ENCODE peak calls at places on chromosomes 2 and 18, in five cellular contexts. One of them, this sample, is unnamed. For H3K4me1, the result is how much of the 10 kb centered on the place peaks cover.

GRCh38 chr2:35973132-35973736 is 382.3 kb upstream of the CRIM1 start:
- DNase-seq in Peyer's patch: no peak
- DNase-seq in ascending aorta: no peak
- DNase-seq in A549: peak
- DNase-seq in left lung: no peak
- DNase-seq in this sample: no peak

GRCh38 chr2:40935349-40935748 is 483.5 kb upstream of the SLC8A1 start:
- DNase-seq in Peyer's patch: no peak
- DNase-seq in ascending aorta: no peak
- DNase-seq in left lung: no peak
- DNase-seq in A549: no peak
- DNase-seq in this sample: no peak

GRCh38 chr2:226531061-226531460 is 268.6 kb downstream of the IRS1 start:
- DNase-seq in left lung: no peak
- DNase-seq in A549: no peak
- DNase-seq in Peyer's patch: no peak
- DNase-seq in ascending aorta: no peak
- DNase-seq in this sample: no peak

GRCh38 chr18:9854801-9855676 is 30.7 kb upstream of the TXNDC2 start:
- DNase-seq in Peyer's patch: no peak
- DNase-seq in left lung: no peak
- DNase-seq in ascending aorta: no peak
- DNase-seq in A549: no peak
- DNase-seq in this sample: no peak

GRCh38 chr18:2968559-2968958 is 44.4 kb downstream of the LPIN2 start:
- DNase-seq in Peyer's patch: no peak
- DNase-seq in left lung: peak
- DNase-seq in A549: no peak
- DNase-seq in ascending aorta: no peak
- DNase-seq in this sample: no peak

GRCh38 chr2:111665011-111665410 is 219.0 kb downstream of the ANAPC1 start:
- DNase-seq in left lung: no peak
- DNase-seq in A549: no peak
- DNase-seq in ascending aorta: no peak
- DNase-seq in Peyer's patch: no peak
- DNase-seq in this sample: no peak

GRCh38 chr2:182650704-182651103 is 65.4 kb upstream of the DNAJC10 start:
- DNase-seq in left lung: no peak
- DNase-seq in A549: peak
- DNase-seq in Peyer's patch: no peak
- DNase-seq in ascending aorta: no peak
- DNase-seq in this sample: no peak

GRCh38 chr18:2926528-2926927 is 79.7 kb downstream of the EMILIN2 start:
- DNase-seq in A549: no peak
- DNase-seq in left lung: no peak
- DNase-seq in ascending aorta: no peak
- DNase-seq in Peyer's patch: no peak
- DNase-seq in this sample: no peak

GRCh38 chr2:212906620-212907019 is 244.8 kb downstream of the IKZF2 start:
- DNase-seq in A549: no peak
- DNase-seq in left lung: no peak
- DNase-seq in ascending aorta: no peak
- DNase-seq in Peyer's patch: no peak
- DNase-seq in this sample: no peak

GRCh38 chr2:28333606-28334526 is 58.8 kb upstream of the FOSL2 start:
- DNase-seq in ascending aorta: no peak
- DNase-seq in A549: no peak
- DNase-seq in left lung: no peak
- DNase-seq in Peyer's patch: no peak
- DNase-seq in this sample: peak

GRCh38 chr2:236659758-236660150 is 90.1 kb downstream of the ACKR3 start:
- DNase-seq in ascending aorta: no peak
- DNase-seq in Peyer's patch: no peak
- DNase-seq in A549: peak
- DNase-seq in left lung: no peak
- DNase-seq in this sample: no peak

GRCh38 chr2:24009680-24010476 is at the start of gene MFSD2B:
- DNase-seq in Peyer's patch: no peak
- DNase-seq in left lung: no peak
- DNase-seq in A549: no peak
- DNase-seq in ascending aorta: no peak
- DNase-seq in this sample: no peak

GRCh38 chr2:191351298-191351697 is 106.1 kb downstream of the MYO1B start:
- DNase-seq in left lung: no peak
- DNase-seq in ascending aorta: no peak
- DNase-seq in Peyer's patch: no peak
- DNase-seq in A549: no peak
- DNase-seq in this sample: no peak

GRCh38 chr2:120346034-120346666 is at the start of gene INHBB:
- DNase-seq in A549: peak
- DNase-seq in Peyer's patch: no peak
- DNase-seq in left lung: no peak
- DNase-seq in ascending aorta: no peak
- DNase-seq in this sample: no peak

GRCh38 chr2:41958775-41959174 is 89.0 kb upstream of the PKDCC start:
- DNase-seq in A549: no peak
- DNase-seq in left lung: no peak
- DNase-seq in Peyer's patch: no peak
- DNase-seq in ascending aorta: no peak
- DNase-seq in this sample: no peak

GRCh38 chr2:63434597-63434996 is 153.7 kb downstream of the WDPCP start:
- DNase-seq in A549: no peak
- DNase-seq in ascending aorta: no peak
- DNase-seq in Peyer's patch: no peak
- DNase-seq in left lung: no peak
- DNase-seq in this sample: no peak

GRCh38 chr2:20184067-20184938 is 40.6 kb downstream of the SDC1 start:
- DNase-seq in Peyer's patch: no peak
- DNase-seq in ascending aorta: no peak
- DNase-seq in A549: peak
- DNase-seq in left lung: peak
- DNase-seq in this sample: peak

GRCh38 chr2:86038291-86039081 is 67.2 kb downstream of the POLR1A start:
- DNase-seq in left lung: peak
- DNase-seq in Peyer's patch: peak
- DNase-seq in A549: no peak
- DNase-seq in ascending aorta: peak
- DNase-seq in this sample: no peak

DNA sequence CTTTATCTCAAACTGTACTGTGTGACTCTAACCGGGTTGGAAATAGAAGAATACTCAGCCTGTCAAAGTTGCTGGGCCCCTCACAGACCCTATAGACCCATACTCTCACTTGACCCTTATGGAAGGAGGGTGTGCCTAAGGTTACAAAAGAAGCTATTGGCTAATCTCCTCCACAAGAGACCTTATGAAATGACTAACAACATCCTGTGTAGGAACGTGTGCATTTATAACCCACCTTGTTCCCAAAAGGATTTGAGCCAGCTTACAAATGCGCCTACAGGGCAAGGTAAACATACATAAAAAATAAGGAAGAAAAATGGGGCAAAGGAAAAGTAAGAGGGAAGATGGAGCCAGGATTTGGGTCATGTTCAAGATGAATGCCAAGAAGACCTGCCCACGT is 225.4 kb upstream of the SMAD2 start:
- DNase-seq in A549: no peak
- DNase-seq in Peyer's patch: no peak
- DNase-seq in ascending aorta: no peak
- DNase-seq in left lung: no peak
- DNase-seq in this sample: no peak
- H3K4me1 ChIP-seq in A549: under half
- H3K4me1 ChIP-seq in Peyer's patch: under half
- H3K4me1 ChIP-seq in ascending aorta: under half
- H3K4me1 ChIP-seq in left lung: under half
- H3K4me1 ChIP-seq in this sample: under half

DNA sequence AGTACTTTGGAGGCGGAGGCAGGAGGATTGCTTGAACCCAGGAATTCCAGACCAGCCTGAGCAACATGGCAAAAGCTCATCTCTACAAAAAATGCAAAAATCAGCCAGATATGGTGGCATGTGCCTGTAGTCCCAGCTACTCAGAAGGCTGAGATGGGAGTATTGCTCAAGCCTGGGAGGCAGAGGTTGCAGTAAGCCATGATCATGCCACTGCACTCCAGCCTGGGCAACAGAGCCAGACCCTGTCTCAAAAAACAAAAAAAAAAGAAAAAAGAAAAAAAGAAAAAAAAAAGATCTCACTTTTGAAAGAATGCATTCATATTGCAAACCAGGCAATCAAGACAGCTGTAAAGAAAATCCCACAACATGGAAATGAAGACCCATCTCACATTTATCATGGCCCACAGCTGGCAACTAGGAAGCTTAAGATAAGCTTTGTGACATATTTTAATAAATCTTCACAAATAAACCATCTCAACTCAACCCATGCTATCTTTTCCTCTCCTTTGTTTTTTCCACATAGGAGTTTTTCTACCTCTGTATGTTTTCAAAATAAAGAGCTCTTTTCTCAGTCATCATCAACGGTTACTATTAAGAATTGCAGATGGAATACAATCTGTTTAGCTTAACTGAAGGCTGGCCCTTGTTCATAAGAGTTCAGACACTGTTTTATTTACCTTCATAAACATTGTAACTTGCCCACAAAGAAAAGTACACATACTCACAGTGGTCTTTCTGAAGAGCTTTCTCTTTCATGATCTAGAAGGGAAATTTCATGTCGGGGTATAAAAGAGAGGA is 137.0 kb downstream of the MREG start:
- DNase-seq in left lung: no peak
- DNase-seq in A549: no peak
- DNase-seq in ascending aorta: no peak
- DNase-seq in Peyer's patch: no peak
- DNase-seq in this sample: no peak
- H3K27ac ChIP-seq in left lung: no peak
- H3K27ac ChIP-seq in A549: no peak
- H3K27ac ChIP-seq in ascending aorta: no peak
- H3K27ac ChIP-seq in Peyer's patch: no peak
- H3K27ac ChIP-seq in this sample: no peak

GRCh38 chr2:126749537-126749936 is 93.6 kb downstream of the GYPC start:
- DNase-seq in Peyer's patch: no peak
- DNase-seq in left lung: no peak
- DNase-seq in ascending aorta: no peak
- DNase-seq in A549: no peak
- DNase-seq in this sample: no peak
- TF ChIP-seq CTCF in Peyer's patch: no peak
- TF ChIP-seq CTCF in left lung: no peak
- TF ChIP-seq CTCF in ascending aorta: no peak
- TF ChIP-seq CTCF in A549: no peak
- TF ChIP-seq CTCF in this sample: peak

DNA sequence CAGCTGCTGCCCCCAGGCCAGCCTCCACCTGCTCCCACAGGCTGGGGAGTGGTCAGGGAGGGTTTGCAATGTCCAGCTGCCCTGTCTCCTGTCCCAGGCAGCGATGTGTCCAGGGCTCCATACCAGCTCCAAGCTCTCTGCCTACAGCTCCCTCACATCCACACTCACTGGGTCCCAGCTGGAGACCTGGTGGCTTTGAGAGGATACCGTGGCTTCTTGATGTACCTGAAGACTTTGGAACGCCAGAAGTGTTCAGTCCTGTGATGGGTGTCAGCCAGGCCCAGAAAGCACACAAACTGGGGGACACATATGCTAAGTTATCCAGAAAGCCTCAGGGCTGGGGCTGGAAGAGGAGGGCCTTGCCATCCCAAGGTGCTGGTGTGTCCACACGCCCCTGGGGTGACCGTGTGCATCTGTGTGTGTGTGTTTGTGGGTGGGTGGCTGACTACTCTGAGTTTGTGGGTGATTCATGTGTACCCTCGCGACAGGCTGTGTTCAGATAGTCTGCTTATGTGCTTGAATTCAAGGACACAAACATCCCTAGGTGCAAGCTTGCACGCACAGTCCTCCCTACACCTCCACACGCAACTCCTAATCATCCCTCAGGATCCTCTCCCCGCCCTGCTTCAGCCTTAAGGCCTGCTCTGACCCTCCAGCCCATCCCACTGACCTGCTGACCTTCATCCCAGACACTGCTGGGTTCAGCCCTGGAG is 33.3 kb downstream of the ZFP36L2 start:
- DNase-seq in left lung: no peak
- DNase-seq in Peyer's patch: no peak
- DNase-seq in ascending aorta: no peak
- DNase-seq in A549: no peak
- DNase-seq in this sample: no peak
- H3K4me1 ChIP-seq in left lung: under half
- H3K4me1 ChIP-seq in Peyer's patch: under half
- H3K4me1 ChIP-seq in ascending aorta: under half
- H3K4me1 ChIP-seq in A549: half or more
- H3K4me1 ChIP-seq in this sample: under half

DNA sequence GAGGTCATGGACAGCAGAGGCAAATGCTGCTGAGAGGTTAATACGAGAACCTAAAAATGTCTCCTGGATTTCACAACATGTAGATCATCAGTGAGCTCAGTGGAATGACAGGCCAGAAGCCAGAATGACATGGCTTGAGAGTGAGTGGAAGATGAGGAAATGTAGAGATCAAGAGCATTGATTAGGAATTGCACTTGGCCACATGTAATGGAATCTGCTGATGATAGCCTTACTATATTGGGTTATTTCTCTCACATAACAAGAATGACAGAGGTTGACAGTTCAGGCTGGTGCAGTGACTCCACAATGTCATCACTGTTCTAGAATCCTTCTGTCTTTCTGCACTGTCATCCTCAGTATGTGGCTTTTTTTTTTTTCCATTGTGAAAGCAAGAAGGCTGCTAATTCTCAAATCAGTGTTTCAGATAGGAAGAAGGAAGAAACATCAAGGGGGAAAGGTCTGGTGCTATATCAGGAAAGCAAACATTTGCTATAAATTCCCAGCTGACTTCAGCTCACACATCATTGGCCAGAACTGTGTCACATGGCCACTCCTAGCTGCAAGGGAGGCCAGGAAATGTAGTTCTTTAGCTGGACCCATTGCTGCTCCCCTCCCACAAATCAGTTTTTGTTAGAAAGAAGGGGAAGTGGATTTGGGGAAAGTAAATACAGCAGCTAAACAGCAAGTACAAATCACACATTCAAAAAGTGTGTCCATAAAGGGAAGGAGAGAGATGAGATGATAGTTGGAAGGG is 127.2 kb downstream of the FAM161A start:
- DNase-seq in A549: peak
- DNase-seq in left lung: no peak
- DNase-seq in ascending aorta: no peak
- DNase-seq in Peyer's patch: no peak
- DNase-seq in this sample: no peak
- H3K27ac ChIP-seq in A549: no peak
- H3K27ac ChIP-seq in left lung: no peak
- H3K27ac ChIP-seq in ascending aorta: no peak
- H3K27ac ChIP-seq in Peyer's patch: no peak
- H3K27ac ChIP-seq in this sample: peak

This sample was measured in psoas muscle.